ENCODE peak calls at places on chromosome 14, in nine cellular contexts. J is right atrium auricular region, Z is HL-60, P is transverse colon, A is suprapubic skin, E is upper lobe of left lung, H is body of pancreas, N is mucosa of descending colon, X is prostate gland. G is an unnamed sample.

GRCh38 chr14:67820428-67820881 is 876 bp downstream of the RAD51B start:
- DNase-seq in N (no peak), Z (no peak), H (no peak), A (no peak), P (peak), X (no peak), E (peak), J (no peak), G (no peak)

GRCh38 chr14:98859301-98859700 is 412.7 kb downstream of the BCL11B start:
- DNase-seq in J (no peak), N (no peak), P (no peak), E (no peak), H (no peak), X (no peak), Z (no peak), A (peak), G (no peak)

GRCh38 chr14:96894966-96895365 is 97.8 kb downstream of the VRK1 start:
- DNase-seq in P (no peak), E (no peak), A (no peak), X (no peak), J (no peak), Z (no peak), N (no peak), H (no peak), G (no peak)

GRCh38 chr14:100815478-100816285 is 10.2 kb upstream of the MEG3 start:
- DNase-seq in E (no peak), H (no peak), X (no peak), Z (no peak), N (no peak), P (no peak), J (no peak), A (no peak), G (no peak)

GRCh38 chr14:90087433-90087832 is 25.6 kb downstream of the KCNK13 start:
- DNase-seq in X (no peak), Z (peak), A (no peak), P (peak), H (peak), N (no peak), E (peak), J (peak), G (peak)

GRCh38 chr14:55099741-55100140 is 29.3 kb upstream of the LGALS3 start:
- DNase-seq in X (no peak), A (no peak), E (peak), N (no peak), H (no peak), Z (no peak), P (no peak), J (no peak), G (no peak)

GRCh38 chr14:95769976-95770375 is 56.1 kb upstream of the TCL1A start:
- DNase-seq in N (no peak), X (no peak), J (no peak), E (no peak), Z (no peak), H (no peak), P (no peak), A (no peak), G (no peak)

GRCh38 chr14:65791551-65791981 is 379.0 kb downstream of the FUT8 start:
- DNase-seq in E (no peak), Z (no peak), A (no peak), P (no peak), H (no peak), J (no peak), X (no peak), N (no peak), G (no peak)

GRCh38 chr14:72401632-72402428 is 469.6 kb downstream of the RGS6 start:
- DNase-seq in A (no peak), X (no peak), H (no peak), P (no peak), E (no peak), N (no peak), J (no peak), Z (no peak), G (no peak)

GRCh38 chr14:73437206-73437605 is 21.1 kb downstream of the NUMB start:
- DNase-seq in A (no peak), P (no peak), H (no peak), J (no peak), N (no peak), X (no peak), E (no peak), Z (no peak), G (no peak)

GRCh38 chr14:65153101-65153500 is 50.8 kb upstream of the MAX start:
- DNase-seq in N (peak), E (no peak), P (peak), X (no peak), H (no peak), J (no peak), A (no peak), Z (no peak), G (no peak)

GRCh38 chr14:96255501-96256366 is at the start of gene BDKRB1:
- DNase-seq in Z (no peak), J (no peak), E (no peak), A (no peak), N (no peak), P (no peak), X (no peak), H (no peak), G (no peak)

GRCh38 chr14:47976139-47976538 is 300.7 kb upstream of the MDGA2 start:
- DNase-seq in A (no peak), E (no peak), J (no peak), H (no peak), P (no peak), Z (no peak), N (no peak), X (no peak), G (no peak)

GRCh38 chr14:69955855-69956567 is 76.8 kb downstream of the SMOC1 start:
- DNase-seq in P (no peak), Z (no peak), N (no peak), H (no peak), X (no peak), A (no peak), E (no peak), J (no peak), G (no peak)

GRCh38 chr14:70642313-70643235 is 858 bp downstream of the TTC9 start:
- DNase-seq in P (peak), E (peak), A (no peak), H (peak), X (no peak), Z (no peak), N (peak), J (no peak), G (no peak)

GRCh38 chr14:72558721-72559120 is 335.2 kb downstream of the DPF3 start:
- DNase-seq in N (no peak), E (no peak), H (no peak), P (no peak), A (no peak), J (no peak), X (no peak), Z (no peak), G (no peak)

GRCh38 chr14:73591690-73592448 is at the start of gene ACOT4:
- DNase-seq in N (peak), Z (no peak), H (peak), J (no peak), E (peak), A (no peak), P (peak), X (no peak), G (no peak)

GRCh38 chr14:100988411-100988900 is 84.9 kb upstream of the RTL1 start:
- DNase-seq in P (no peak), A (no peak), Z (no peak), N (no peak), E (no peak), X (no peak), H (no peak), J (no peak), G (no peak)

GRCh38 chr14:57871487-57872080 is 5.7 kb upstream of the SLC35F4 start:
- DNase-seq in H (peak), J (no peak), N (no peak), E (no peak), X (no peak), P (no peak), A (no peak), Z (no peak), G (no peak)

GRCh38 chr14:70268760-70269159 is 80.0 kb upstream of the SLC8A3 start:
- DNase-seq in H (no peak), N (no peak), P (no peak), A (no peak), J (no peak), Z (no peak), E (no peak), X (no peak), G (no peak)

GRCh38 chr14:85241022-85241880 is 288.7 kb upstream of the FLRT2 start:
- DNase-seq in X (no peak), Z (no peak), N (no peak), H (peak), E (no peak), P (no peak), A (no peak), J (no peak), G (no peak)

GRCh38 chr14:54691525-54692260 is 124.8 kb downstream of the SAMD4A start:
- DNase-seq in X (peak), A (no peak), Z (peak), J (peak), N (peak), P (peak), E (peak), H (peak), G (peak)

GRCh38 chr14:71574976-71575375 is 357.3 kb upstream of the RGS6 start:
- DNase-seq in A (no peak), J (no peak), X (no peak), H (no peak), N (no peak), Z (no peak), E (no peak), P (no peak), G (no peak)

GRCh38 chr14:36454599-36455240 is 65.3 kb downstream of the NKX2-1 start:
- DNase-seq in Z (no peak), A (no peak), E (peak), X (no peak), H (no peak), J (no peak), P (no peak), N (no peak), G (no peak)

GRCh38 chr14:100012478-100012925 is 52.7 kb upstream of the EVL start:
- DNase-seq in J (no peak), N (no peak), H (no peak), X (no peak), P (no peak), E (no peak), Z (no peak), A (no peak), G (no peak)

GRCh38 chr14:95510804-95511203 is 5.6 kb downstream of the SYNE3 start:
- DNase-seq in P (no peak), N (no peak), E (no peak), J (no peak), A (peak), H (no peak), Z (no peak), X (no peak), G (no peak)

DNA sequence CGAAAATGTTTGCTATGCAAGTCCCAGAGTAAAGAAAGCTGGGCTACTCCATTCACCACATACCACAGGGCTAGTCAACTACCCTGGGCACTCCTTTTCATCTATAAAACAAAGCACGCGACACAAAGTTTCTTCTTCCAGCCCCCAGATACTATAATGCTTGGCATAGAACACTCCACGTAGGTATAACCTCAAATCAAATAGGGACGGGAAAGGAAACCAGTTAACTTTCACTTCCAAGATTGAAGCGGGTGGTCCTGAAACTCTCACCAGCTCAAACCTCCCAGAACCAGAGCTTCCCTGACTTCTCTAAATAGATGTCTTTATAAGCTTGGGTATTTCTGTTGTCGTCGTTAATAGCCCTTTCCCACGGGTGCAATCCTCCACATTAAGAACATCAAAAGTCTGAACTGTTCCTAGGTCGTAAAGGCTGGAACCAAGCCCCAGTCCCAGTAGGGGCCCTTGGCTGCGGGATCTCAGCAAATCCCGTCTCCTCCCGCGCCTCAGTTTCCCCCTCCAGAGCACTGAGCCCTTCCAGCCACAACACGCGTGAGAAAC is 647 bp downstream of the LGMN start:
- DNase-seq in P (peak), H (no peak), J (no peak), A (no peak), Z (no peak), X (peak), E (no peak), N (no peak), G (no peak)
- H3K4me3 ChIP-seq in P (peak), H (peak), J (peak), A (peak), Z (no peak), X (peak), E (peak), N (peak), G (peak)

GRCh38 chr14:20627337-20628032 is 14.0 kb downstream of the OR6S1 start:
- DNase-seq in A (no peak), H (no peak), P (no peak), N (no peak), Z (no peak), E (no peak), J (no peak), X (no peak), G (no peak)
- H3K4me3 ChIP-seq in A (no peak), H (no peak), P (no peak), N (no peak), Z (no peak), E (no peak), J (no peak), X (no peak), G (no peak)

DNA sequence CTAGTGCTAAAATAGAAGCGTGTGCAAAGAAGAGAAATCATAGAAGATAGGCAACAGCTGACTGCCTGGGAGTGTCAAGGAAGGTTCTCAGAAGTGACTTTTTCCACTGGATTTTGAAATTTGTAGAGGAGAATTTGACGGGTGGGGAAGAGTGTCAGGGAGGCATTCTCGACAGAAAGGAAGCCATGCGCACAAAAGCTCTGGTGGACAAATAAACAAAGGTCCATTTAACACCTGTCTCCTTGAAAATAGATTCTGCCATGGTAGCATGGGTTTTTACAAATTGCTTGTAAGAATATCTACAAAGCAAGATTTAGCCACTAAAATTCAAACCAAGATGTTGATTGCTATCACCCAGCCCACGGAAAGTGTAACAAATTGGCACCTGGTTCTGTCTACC is 1081.5 kb downstream of the GALC start:
- DNase-seq in E (no peak), Z (no peak), A (no peak), X (no peak), J (no peak), N (no peak), P (no peak), H (no peak), G (no peak)
- H3K4me3 ChIP-seq in E (no peak), Z (no peak), A (no peak), X (no peak), J (no peak), N (no peak), P (no peak), H (no peak), G (no peak)

DNA sequence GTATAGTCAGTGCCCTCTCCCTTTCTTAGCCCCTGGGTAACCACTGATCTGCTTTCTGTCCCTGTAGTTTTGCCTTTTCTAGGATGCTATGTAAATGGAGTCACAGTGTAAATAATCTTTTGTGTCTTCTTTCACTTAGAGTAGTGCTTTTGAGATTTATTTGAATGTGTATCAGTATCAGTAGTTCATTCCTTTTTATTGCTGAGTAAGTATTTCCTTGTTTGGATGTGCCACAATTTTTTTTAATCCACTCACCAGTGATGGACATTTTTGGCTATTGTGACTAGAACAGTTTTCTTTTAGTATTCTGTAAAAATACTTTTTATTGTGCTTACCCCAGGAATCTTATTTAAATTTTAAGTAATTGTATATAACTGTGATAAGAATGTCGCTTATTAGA is 3.4 kb downstream of the MARK3 start:
- DNase-seq in X (no peak), E (no peak), Z (no peak), N (no peak), H (no peak), A (no peak), P (no peak), J (no peak), G (peak)
- H3K4me3 ChIP-seq in X (no peak), E (no peak), Z (no peak), N (no peak), H (no peak), A (no peak), P (no peak), J (no peak), G (no peak)

GRCh38 chr14:105357626-105358025 is 40.7 kb upstream of the TEX22 start:
- DNase-seq in E (no peak), X (no peak), Z (no peak), A (no peak), J (no peak), H (no peak), P (no peak), N (no peak), G (no peak)
- H3K4me3 ChIP-seq in E (no peak), X (no peak), Z (no peak), A (no peak), J (no peak), H (no peak), P (no peak), N (no peak), G (no peak)

GRCh38 chr14:61479746-61480502 is 158.5 kb downstream of the PRKCH start:
- DNase-seq in H (no peak), E (no peak), Z (no peak), A (no peak), X (no peak), P (no peak), N (no peak), J (no peak), G (no peak)
- H3K4me3 ChIP-seq in H (no peak), E (no peak), Z (no peak), A (no peak), X (no peak), P (no peak), N (no peak), J (no peak), G (no peak)

DNA sequence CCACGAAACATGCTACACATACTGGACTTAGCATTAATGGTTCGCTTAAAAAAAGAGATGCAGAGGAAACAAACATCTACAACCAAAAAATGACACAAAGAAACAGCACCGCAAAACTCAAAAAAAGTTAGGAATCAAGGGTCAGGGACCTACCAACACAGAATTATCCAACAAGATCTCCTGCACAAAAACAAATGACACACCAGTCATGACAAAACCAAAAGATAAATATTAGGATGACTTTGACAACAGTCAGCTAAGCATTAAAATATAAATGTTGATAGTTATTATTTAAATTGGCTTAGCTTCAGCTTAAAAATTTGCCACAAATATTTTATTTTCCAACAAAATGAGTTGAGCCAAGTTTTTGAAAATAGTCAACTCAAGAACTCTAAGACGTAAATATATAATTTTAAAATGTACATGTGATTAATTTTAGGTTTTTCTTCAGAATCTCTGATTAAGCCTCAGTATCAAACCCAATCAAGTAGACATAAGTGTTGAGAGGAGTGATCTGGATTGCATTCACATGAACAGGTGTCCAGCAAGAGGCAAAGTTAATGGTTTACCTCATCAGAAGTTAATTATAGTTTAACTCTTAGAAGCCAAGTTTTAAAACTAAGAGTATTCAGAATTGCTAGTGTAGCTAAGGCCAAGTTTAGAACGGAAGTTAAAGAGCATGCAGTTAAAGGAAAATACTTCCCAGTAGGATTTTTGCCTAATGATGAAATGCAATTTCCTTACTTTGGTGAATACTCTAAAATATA is 79.9 kb downstream of the HEATR5A start:
- DNase-seq in P (no peak), J (no peak), N (no peak), A (no peak), Z (no peak), H (no peak), X (no peak), E (no peak), G (no peak)
- H3K4me3 ChIP-seq in P (no peak), J (no peak), N (no peak), A (no peak), Z (no peak), H (no peak), X (no peak), E (no peak), G (no peak)